ENCODE peak calls at places on chromosomes 13 and 19, in nine cellular contexts. I is tibial nerve; X is neural progenitor cell; T is A549; G is dorsolateral prefrontal cortex; L is Peyer's patch; E is CD4-positive, alpha-beta memory T cell; M is body of pancreas; Y is mammary epithelial cell. S is an unnamed sample.

GRCh38 chr19:42422576-42423461 is 4.4 kb downstream of the LIPE start:
- DNase-seq in L (peak; percentile 87), G (peak; percentile 65), M (no peak), E (peak; percentile 58), I (no peak), X (no peak), T (no peak), Y (peak; percentile 34), S (no peak)

GRCh38 chr13:60627071-60627686 is 230.2 kb downstream of the TDRD3 start:
- DNase-seq in T (peak; percentile 6), L (no peak), I (no peak), X (peak; percentile 90), Y (no peak), E (no peak), M (peak; percentile 16), G (peak; percentile 18), S (no peak)

GRCh38 chr13:69857188-69857821 is 250.3 kb upstream of the ATXN8OS start:
- DNase-seq in M (no peak), E (peak; percentile 3), L (no peak), G (no peak), Y (peak; percentile 18), X (peak; percentile 75), T (peak; percentile 0), I (no peak), S (no peak)

GRCh38 chr19:17289489-17289888 is 7.8 kb downstream of the ANKLE1 start:
- DNase-seq in G (no peak), T (peak; percentile 89), Y (no peak), M (peak; percentile 53), L (peak; percentile 60), X (peak; percentile 92), E (no peak), I (no peak), S (peak; percentile 91)

GRCh38 chr13:95367309-95367843 is 66.1 kb upstream of the ABCC4 start:
- DNase-seq in L (no peak), G (no peak), Y (no peak), I (no peak), E (no peak), M (no peak), T (no peak), X (no peak), S (no peak)

GRCh38 chr13:114146173-114146572 is 13.8 kb upstream of the RASA3 start:
- DNase-seq in T (no peak), G (no peak), Y (no peak), M (no peak), I (peak; percentile 9), L (no peak), X (no peak), E (no peak), S (no peak)

GRCh38 chr13:98310485-98311199 is 133.6 kb upstream of the RNF113B start:
- DNase-seq in G (no peak), T (no peak), I (no peak), L (no peak), M (no peak), X (no peak), Y (no peak), E (no peak), S (no peak)

GRCh38 chr13:110538632-110539031 is 22.9 kb downstream of the RAB20 start:
- DNase-seq in T (no peak), M (peak; percentile 64), L (no peak), G (no peak), I (no peak), E (no peak), Y (no peak), X (no peak), S (peak; percentile 82)

GRCh38 chr19:45166723-45167252 is 6.0 kb upstream of the NKPD1 start:
- DNase-seq in L (no peak), E (no peak), I (no peak), M (no peak), Y (peak; percentile 32), X (no peak), T (no peak), G (no peak), S (no peak)

GRCh38 chr19:55947532-55947931 is at the start of gene NLRP8:
- DNase-seq in Y (no peak), L (no peak), M (no peak), X (no peak), G (no peak), E (no peak), I (no peak), T (no peak), S (no peak)

GRCh38 chr19:927707-928401 is 2.0 kb downstream of the ARID3A start:
- DNase-seq in G (no peak), Y (no peak), X (no peak), E (no peak), M (no peak), L (no peak), T (no peak), I (no peak), S (no peak)

GRCh38 chr19:46924874-46925547 is 64.2 kb downstream of the ARHGAP35 start:
- DNase-seq in I (no peak), X (no peak), G (no peak), T (peak; percentile 40), E (no peak), M (no peak), L (no peak), Y (peak; percentile 63), S (no peak)
- H3K27ac ChIP-seq in I (peak overlapping the region; percentile 68), X (peak overlapping the region; percentile 34), G (peak overlapping the region; percentile 93), T (peak overlapping the region; percentile 81), E (no peak overlapping the region), M (peak overlapping the region; percentile 21), L (no peak overlapping the region), Y (peak overlapping the region; percentile 97), S (no peak overlapping the region)

GRCh38 chr19:39074205-39074692 is 9.9 kb upstream of the ACP7 start:
- DNase-seq in G (no peak), X (no peak), I (no peak), Y (no peak), T (no peak), E (no peak), L (no peak), M (no peak), S (no peak)

GRCh38 chr19:39078436-39079200 is 5.5 kb upstream of the ACP7 start:
- DNase-seq in M (no peak), T (peak; percentile 94), G (peak; percentile 75), L (no peak), E (no peak), X (no peak), I (no peak), Y (peak; percentile 98), S (no peak)

GRCh38 chr19:39070888-39071287 is 13.3 kb upstream of the ACP7 start:
- DNase-seq in E (no peak), I (no peak), Y (no peak), G (no peak), X (no peak), T (no peak), L (no peak), M (no peak), S (no peak)

GRCh38 chr19:39077323-39077722 is 6.8 kb upstream of the ACP7 start:
- DNase-seq in X (no peak), G (no peak), L (no peak), T (no peak), E (no peak), Y (no peak), M (no peak), I (no peak), S (no peak)

DNA sequence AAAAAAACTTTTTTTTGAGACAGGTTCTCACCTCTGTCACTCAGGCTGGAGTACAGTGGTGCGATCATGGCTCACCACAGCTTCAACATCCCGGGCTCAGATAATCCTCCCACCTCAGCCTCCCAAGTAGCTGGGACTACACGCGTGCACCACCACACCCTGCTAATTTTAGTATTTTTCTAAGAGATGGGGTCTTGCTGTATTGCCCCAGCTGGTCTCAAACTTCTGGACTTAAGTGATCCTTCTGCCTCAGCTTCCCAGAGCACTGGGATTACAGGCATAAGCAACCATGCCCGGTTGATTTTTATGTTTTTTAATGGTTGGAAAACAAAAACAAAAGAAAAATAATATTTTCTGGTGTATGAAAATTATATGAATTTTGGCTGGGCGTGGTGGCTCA is 9.2 kb upstream of the ACP7 start:
- DNase-seq in M (no peak), I (no peak), X (no peak), E (no peak), Y (no peak), L (no peak), G (no peak), T (no peak), S (no peak)
- H3K27ac ChIP-seq in M (no peak overlapping the region), I (no peak overlapping the region), X (no peak overlapping the region), E (no peak overlapping the region), Y (no peak overlapping the region), L (no peak overlapping the region), G (no peak overlapping the region), T (peak overlapping the region; percentile 86), S (no peak overlapping the region)

GRCh38 chr19:4338441-4339350 is at the start of gene STAP2:
- DNase-seq in M (peak; percentile 76), T (no peak), E (no peak), Y (peak; percentile 92), G (no peak), X (peak; percentile 51), L (peak; percentile 87), I (no peak), S (no peak)
- H3K27ac ChIP-seq in M (peak within 1 kb of the TSS; percentile 57), T (no peak within 1 kb of the TSS), E (peak within 1 kb of the TSS; percentile 42), Y (peak within 1 kb of the TSS; percentile 73), G (peak within 1 kb of the TSS; percentile 29), X (no peak within 1 kb of the TSS), L (peak within 1 kb of the TSS; percentile 53), I (peak within 1 kb of the TSS; percentile 72), S (no peak within 1 kb of the TSS)

GRCh38 chr19:33375760-33376159 is 2.3 kb downstream of the CEBPG start:
- DNase-seq in L (no peak), X (no peak), E (no peak), M (no peak), T (no peak), Y (peak; percentile 29), I (no peak), G (no peak), S (no peak)

GRCh38 chr19:33375156-33375744 is 1.7 kb downstream of the CEBPG start:
- DNase-seq in Y (no peak), X (no peak), G (no peak), T (no peak), L (no peak), M (no peak), I (no peak), E (no peak), S (no peak)

GRCh38 chr19:33376423-33376822 is 2.9 kb downstream of the CEBPG start:
- DNase-seq in L (peak; percentile 90), G (no peak), M (peak; percentile 65), E (no peak), Y (peak; percentile 73), T (peak; percentile 81), I (peak; percentile 56), X (no peak), S (peak; percentile 93)

GRCh38 chr19:33374406-33374703 is 846 bp downstream of the CEBPG start:
- DNase-seq in I (no peak), X (peak; percentile 41), E (no peak), M (peak; percentile 46), Y (peak; percentile 35), G (no peak), T (no peak), L (no peak), S (no peak)

DNA sequence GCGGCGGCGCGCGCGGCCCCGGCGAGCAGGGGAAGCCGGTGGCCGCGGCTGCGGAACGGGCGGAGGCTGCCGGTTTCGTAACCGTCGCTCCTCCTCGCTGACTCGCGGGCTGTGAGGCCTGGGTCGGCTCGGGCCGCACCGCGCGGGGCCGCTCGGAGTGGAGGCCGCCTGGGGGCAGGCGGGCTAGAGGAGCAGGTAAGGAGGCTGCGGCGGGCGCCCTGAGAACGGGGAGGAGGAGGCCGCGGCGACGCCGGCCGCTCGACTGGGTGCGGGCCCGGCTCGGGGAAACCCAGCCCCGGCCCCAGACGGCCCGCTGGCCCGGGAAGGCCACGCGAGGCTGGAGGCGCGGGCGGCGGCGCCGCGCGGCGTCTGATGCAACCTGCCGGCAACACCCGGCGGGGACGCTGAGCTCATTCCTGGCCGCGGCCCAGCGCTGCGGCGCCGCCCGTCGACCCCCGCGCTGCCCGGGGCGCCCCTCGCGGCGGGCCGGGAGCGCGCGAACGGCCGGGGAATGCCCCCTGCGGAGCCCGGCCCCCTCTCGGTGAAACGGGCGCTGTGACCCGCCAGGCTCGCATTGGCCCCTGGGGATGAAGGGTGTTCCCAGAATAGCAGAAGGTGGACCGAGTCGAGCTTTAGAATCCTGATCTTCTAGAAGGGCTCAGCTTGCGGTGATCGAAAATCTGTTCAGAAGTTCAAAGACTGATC is at the start of gene CEBPG:
- DNase-seq in I (no peak), L (no peak), Y (peak; percentile 58), M (peak; percentile 65), G (no peak), E (no peak), T (peak; percentile 93), X (peak; percentile 73), S (peak; percentile 86)
- H3K27ac ChIP-seq in I (peak within 1 kb of the TSS; percentile 97), L (peak within 1 kb of the TSS; percentile 95), Y (peak within 1 kb of the TSS; percentile 96), M (peak within 1 kb of the TSS; percentile 93), G (peak within 1 kb of the TSS; percentile 93), E (peak within 1 kb of the TSS; percentile 87), T (peak within 1 kb of the TSS; percentile 92), X (peak within 1 kb of the TSS; percentile 72), S (peak within 1 kb of the TSS; percentile 99)

S was measured in right cardiac atrium.